ENCODE peak calls at places on chromosomes 3 and 15, in eight cellular contexts. P is uterus, H is A549, I is HCT116, S is right lobe of liver, T is heart left ventricle, M is IMR-90, R is GM23338. O is an unnamed sample.

GRCh38 chr3:25830373-25831305 is 40.7 kb downstream of the OXSM start:
- DNase-seq in P (no peak), H (no peak), I (no peak), S (no peak), T (no peak), M (no peak), R (no peak), O (no peak)

GRCh38 chr3:170679190-170679589 is 93.3 kb upstream of the SLC7A14 start:
- DNase-seq in P (no peak), H (no peak), I (no peak), S (no peak), T (no peak), M (no peak), R (no peak), O (no peak)

GRCh38 chr3:188916934-188917391 is 254.8 kb upstream of the TPRG1 start:
- DNase-seq in P (no peak), H (no peak), I (no peak), S (no peak), T (no peak), M (no peak), R (no peak), O (no peak)

GRCh38 chr3:52400275-52400793 is 44.6 kb downstream of the SEMA3G start:
- DNase-seq in P (no peak), H (no peak), I (no peak), S (no peak), T (peak; percentile 40), M (no peak), R (no peak), O (peak; percentile 38)

GRCh38 chr15:59157840-59158700 is 48.6 kb upstream of the LDHAL6B start:
- DNase-seq in P (no peak), H (no peak), I (no peak), S (no peak), T (no peak), M (no peak), R (no peak), O (no peak)

GRCh38 chr15:44308415-44308814 is 19.9 kb downstream of the GOLM2 start:
- DNase-seq in P (no peak), H (no peak), I (no peak), S (no peak), T (no peak), M (no peak), R (no peak), O (no peak)

GRCh38 chr3:21330293-21330692 is 420.7 kb downstream of the ZNF385D start:
- DNase-seq in P (no peak), H (no peak), I (no peak), S (no peak), T (no peak), M (no peak), R (no peak), O (no peak)

GRCh38 chr3:45635475-45636256 is 41.1 kb downstream of the LIMD1 start:
- DNase-seq in P (no peak), H (peak; percentile 88), I (no peak), S (no peak), T (no peak), M (peak; percentile 81), R (peak; percentile 94), O (no peak)

DNA sequence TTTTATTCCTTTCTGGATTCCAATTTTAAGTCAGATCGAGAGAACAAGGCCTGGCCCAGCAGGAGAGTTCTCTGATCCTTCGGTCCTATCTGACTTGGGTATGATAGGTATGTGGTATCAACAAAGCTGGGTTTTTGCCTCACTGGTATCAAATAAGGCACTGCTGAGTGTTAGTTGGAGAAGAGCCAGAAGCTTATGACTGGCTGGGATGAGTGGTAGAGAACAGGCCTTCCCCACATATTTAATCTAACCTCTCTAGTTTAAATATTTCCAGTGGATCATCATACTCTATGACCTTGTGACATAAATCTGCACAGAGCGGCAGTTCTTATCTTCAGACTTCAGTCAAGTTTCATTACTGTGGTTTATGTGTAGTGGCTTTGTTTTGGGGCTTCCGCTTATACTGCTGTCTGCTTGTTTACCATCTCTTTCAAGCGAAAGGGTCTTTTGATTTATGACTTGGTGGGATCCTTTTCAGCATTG is 164.5 kb downstream of the PTPRG start:
- DNase-seq in P (no peak), H (no peak), I (peak; percentile 6), S (no peak), T (peak; percentile 34), M (peak; percentile 84), R (peak; percentile 52), O (no peak)
- H3K4me1 ChIP-seq in P (no peaks in the 10 kb centered on the region), H (no peaks in the 10 kb centered on the region), I (peaks cover 5% of the 10 kb centered on the region), S (no peaks in the 10 kb centered on the region), T (no peaks in the 10 kb centered on the region), M (peaks cover 5% of the 10 kb centered on the region), R (peaks cover 66% of the 10 kb centered on the region), O (peaks cover 21% of the 10 kb centered on the region)

GRCh38 chr3:89698208-89698830 is 590.9 kb downstream of the EPHA3 start:
- DNase-seq in P (no peak), H (no peak), I (no peak), S (no peak), T (no peak), M (no peak), R (no peak), O (no peak)

GRCh38 chr3:89697321-89697916 is 590.0 kb downstream of the EPHA3 start:
- DNase-seq in P (no peak), H (no peak), I (no peak), S (no peak), T (no peak), M (no peak), R (no peak), O (no peak)

GRCh38 chr3:89699229-89699628 is 591.8 kb downstream of the EPHA3 start:
- DNase-seq in P (no peak), H (no peak), I (no peak), S (no peak), T (no peak), M (no peak), R (no peak), O (no peak)

GRCh38 chr3:89699771-89700170 is 592.4 kb downstream of the EPHA3 start:
- DNase-seq in P (no peak), H (no peak), I (no peak), S (no peak), T (no peak), M (no peak), R (peak; percentile 1), O (no peak)

GRCh38 chr3:89702404-89702803 is 595.0 kb downstream of the EPHA3 start:
- DNase-seq in P (no peak), H (no peak), I (no peak), S (no peak), T (no peak), M (no peak), R (no peak), O (no peak)
- H3K4me3 ChIP-seq in P (no peak overlapping the region), H (no peak overlapping the region), I (no peak overlapping the region), S (no peak overlapping the region), T (no peak overlapping the region), M (no peak overlapping the region), R (no peak overlapping the region), O (no peak overlapping the region)

DNA sequence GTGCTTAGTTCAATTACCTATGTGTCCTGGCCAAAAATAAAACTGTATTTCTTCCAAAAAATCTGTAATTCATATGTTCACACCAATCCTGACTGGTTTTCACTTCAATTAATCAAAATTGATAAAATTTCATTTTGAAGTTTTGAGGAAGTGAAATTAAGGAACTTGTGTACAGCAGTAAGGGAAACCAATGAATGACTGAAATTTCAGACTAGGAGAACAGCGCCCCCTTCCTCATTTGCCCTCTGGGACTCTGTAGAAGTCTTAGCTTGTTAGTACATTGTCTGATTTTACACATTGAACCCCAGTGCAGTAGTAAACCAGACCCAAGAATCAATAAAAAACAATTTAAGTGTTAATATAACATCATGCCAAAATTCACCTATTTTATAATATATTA is 495.3 kb upstream of the AGTR1 start:
- DNase-seq in P (no peak), H (no peak), I (no peak), S (no peak), T (no peak), M (no peak), R (no peak), O (no peak)
- TF ChIP-seq CTCF in P (no peak), H (no peak), I (no peak), S (no peak), T (no peak), M (no peak), R (no peak), O (no peak)

DNA sequence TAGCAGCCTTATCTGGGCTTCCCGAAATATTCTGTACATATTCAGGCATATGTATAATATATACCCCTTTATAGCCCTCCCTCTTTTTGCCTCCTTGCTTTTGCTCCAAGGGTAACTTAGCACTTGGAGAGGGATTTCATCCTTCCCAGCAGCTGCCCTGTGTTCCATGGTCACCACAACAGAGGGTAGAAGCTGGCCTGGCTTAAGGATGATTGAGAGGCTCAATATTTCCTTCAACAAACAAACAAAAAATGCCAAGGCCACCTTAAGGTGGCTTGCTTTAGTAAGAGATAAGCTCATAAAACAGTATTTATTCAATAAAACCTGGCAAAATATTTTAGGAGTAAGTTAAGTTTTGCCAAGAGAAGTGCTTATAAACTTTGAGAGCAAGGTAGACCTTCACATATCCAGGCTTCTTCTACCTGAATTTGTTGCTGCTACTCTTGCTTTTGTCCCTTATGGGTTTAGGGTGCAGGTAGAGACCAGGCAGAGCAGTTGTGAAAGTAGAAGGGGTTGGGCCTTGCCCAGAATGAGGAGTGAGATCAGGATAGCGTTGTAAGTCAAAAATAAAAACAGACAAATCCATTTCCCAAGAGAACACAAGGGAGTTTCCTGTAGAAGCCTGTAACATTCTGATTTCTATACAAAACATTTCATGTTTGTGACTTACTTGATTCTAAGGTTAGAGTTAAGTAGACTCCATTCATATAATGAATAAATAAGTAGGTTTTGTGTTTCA is 52.7 kb upstream of the ATOSA start:
- DNase-seq in P (no peak), H (no peak), I (no peak), S (no peak), T (no peak), M (no peak), R (no peak), O (no peak)
- H3K4me1 ChIP-seq in P (no peaks in the 10 kb centered on the region), H (peaks cover 3% of the 10 kb centered on the region), I (no peaks in the 10 kb centered on the region), S (peaks cover 9% of the 10 kb centered on the region), T (no peaks in the 10 kb centered on the region), M (no peaks in the 10 kb centered on the region), R (peaks cover 24% of the 10 kb centered on the region), O (peaks cover 37% of the 10 kb centered on the region)